ENCODE peak calls at places on chromosomes 4 and X, in nine cellular contexts. One of them, this sample, is unnamed. For H3K4me1, the result is how much of the 10 kb centered on the place peaks cover.

GRCh38 chrX:124413244-124413643 is 66.9 kb downstream of the SH2D1A start:
- DNase-seq in endodermal cell: no peak
- DNase-seq in heart right ventricle: no peak
- DNase-seq in mammary epithelial cell: no peak
- DNase-seq in tibial artery: no peak
- DNase-seq in hepatocyte: no peak
- DNase-seq in H9: no peak
- DNase-seq in PC-3: no peak
- DNase-seq in pancreas: no peak
- DNase-seq in this sample: no peak

GRCh38 chr4:37938208-37938607 is 22.0 kb upstream of the PTTG2 start:
- DNase-seq in hepatocyte: no peak
- DNase-seq in heart right ventricle: no peak
- DNase-seq in pancreas: no peak
- DNase-seq in H9: no peak
- DNase-seq in tibial artery: no peak
- DNase-seq in endodermal cell: no peak
- DNase-seq in mammary epithelial cell: no peak
- DNase-seq in PC-3: no peak
- DNase-seq in this sample: no peak

GRCh38 chr4:4519296-4519898 is 22.5 kb downstream of the STX18 start:
- DNase-seq in endodermal cell: no peak
- DNase-seq in mammary epithelial cell: peak
- DNase-seq in H9: no peak
- DNase-seq in PC-3: peak
- DNase-seq in tibial artery: no peak
- DNase-seq in heart right ventricle: no peak
- DNase-seq in pancreas: no peak
- DNase-seq in hepatocyte: no peak
- DNase-seq in this sample: no peak

GRCh38 chrX:126065901-126066660 is 100.0 kb downstream of the DCAF12L2 start:
- DNase-seq in pancreas: peak
- DNase-seq in mammary epithelial cell: no peak
- DNase-seq in heart right ventricle: no peak
- DNase-seq in PC-3: no peak
- DNase-seq in tibial artery: peak
- DNase-seq in hepatocyte: no peak
- DNase-seq in H9: no peak
- DNase-seq in endodermal cell: no peak
- DNase-seq in this sample: no peak

GRCh38 chr4:113103556-113103955 is 54.1 kb downstream of the ANK2 start:
- DNase-seq in tibial artery: no peak
- DNase-seq in PC-3: peak
- DNase-seq in pancreas: no peak
- DNase-seq in endodermal cell: no peak
- DNase-seq in hepatocyte: no peak
- DNase-seq in mammary epithelial cell: no peak
- DNase-seq in heart right ventricle: no peak
- DNase-seq in H9: no peak
- DNase-seq in this sample: no peak

GRCh38 chr4:145796338-145796737 is 116.4 kb downstream of the C4orf51 start:
- DNase-seq in PC-3: no peak
- DNase-seq in endodermal cell: no peak
- DNase-seq in hepatocyte: no peak
- DNase-seq in H9: no peak
- DNase-seq in heart right ventricle: no peak
- DNase-seq in mammary epithelial cell: no peak
- DNase-seq in pancreas: no peak
- DNase-seq in tibial artery: no peak
- DNase-seq in this sample: no peak

GRCh38 chr4:40909363-40909876 is 159.7 kb downstream of the NSUN7 start:
- DNase-seq in H9: no peak
- DNase-seq in tibial artery: peak
- DNase-seq in heart right ventricle: no peak
- DNase-seq in PC-3: peak
- DNase-seq in mammary epithelial cell: peak
- DNase-seq in pancreas: no peak
- DNase-seq in hepatocyte: peak
- DNase-seq in endodermal cell: no peak
- DNase-seq in this sample: peak

GRCh38 chr4:71211748-71212147 is 127.1 kb upstream of the SLC4A4 start:
- DNase-seq in tibial artery: no peak
- DNase-seq in PC-3: no peak
- DNase-seq in hepatocyte: peak
- DNase-seq in mammary epithelial cell: no peak
- DNase-seq in H9: no peak
- DNase-seq in pancreas: no peak
- DNase-seq in heart right ventricle: no peak
- DNase-seq in endodermal cell: no peak
- DNase-seq in this sample: no peak

GRCh38 chrX:46574337-46574940 is 874 bp downstream of the CHST7 start:
- DNase-seq in endodermal cell: peak
- DNase-seq in H9: peak
- DNase-seq in mammary epithelial cell: peak
- DNase-seq in heart right ventricle: no peak
- DNase-seq in pancreas: peak
- DNase-seq in hepatocyte: no peak
- DNase-seq in PC-3: no peak
- DNase-seq in tibial artery: no peak
- DNase-seq in this sample: peak

GRCh38 chrX:12007881-12008280 is 130.4 kb upstream of the FRMPD4 start:
- DNase-seq in PC-3: peak
- DNase-seq in heart right ventricle: no peak
- DNase-seq in endodermal cell: no peak
- DNase-seq in tibial artery: no peak
- DNase-seq in mammary epithelial cell: peak
- DNase-seq in pancreas: no peak
- DNase-seq in hepatocyte: no peak
- DNase-seq in H9: no peak
- DNase-seq in this sample: peak

GRCh38 chrX:88135735-88136134 is 611.3 kb upstream of the CPXCR1 start:
- DNase-seq in tibial artery: no peak
- DNase-seq in H9: no peak
- DNase-seq in PC-3: peak
- DNase-seq in endodermal cell: no peak
- DNase-seq in heart right ventricle: no peak
- DNase-seq in pancreas: no peak
- DNase-seq in mammary epithelial cell: no peak
- DNase-seq in hepatocyte: peak
- DNase-seq in this sample: no peak

GRCh38 chr4:66688674-66689073 is 856.6 kb downstream of the CENPC start:
- DNase-seq in mammary epithelial cell: peak
- DNase-seq in heart right ventricle: no peak
- DNase-seq in pancreas: no peak
- DNase-seq in hepatocyte: peak
- DNase-seq in PC-3: peak
- DNase-seq in endodermal cell: no peak
- DNase-seq in H9: no peak
- DNase-seq in tibial artery: no peak
- DNase-seq in this sample: peak

GRCh38 chr4:128862608-128863313 is 53.3 kb downstream of the JADE1 start:
- DNase-seq in PC-3: no peak
- DNase-seq in H9: no peak
- DNase-seq in hepatocyte: no peak
- DNase-seq in mammary epithelial cell: no peak
- DNase-seq in endodermal cell: no peak
- DNase-seq in pancreas: no peak
- DNase-seq in heart right ventricle: no peak
- DNase-seq in tibial artery: no peak
- DNase-seq in this sample: no peak

GRCh38 chrX:8037593-8038348 is 110.6 kb upstream of the PNPLA4 start:
- DNase-seq in H9: no peak
- DNase-seq in heart right ventricle: no peak
- DNase-seq in tibial artery: no peak
- DNase-seq in endodermal cell: no peak
- DNase-seq in hepatocyte: no peak
- DNase-seq in mammary epithelial cell: no peak
- DNase-seq in pancreas: no peak
- DNase-seq in PC-3: no peak
- DNase-seq in this sample: no peak

GRCh38 chrX:65707153-65707552 is 39.7 kb downstream of the MSN start:
- DNase-seq in H9: no peak
- DNase-seq in PC-3: no peak
- DNase-seq in hepatocyte: no peak
- DNase-seq in tibial artery: no peak
- DNase-seq in heart right ventricle: no peak
- DNase-seq in endodermal cell: peak
- DNase-seq in mammary epithelial cell: no peak
- DNase-seq in pancreas: no peak
- DNase-seq in this sample: no peak

GRCh38 chrX:65702956-65703355 is 35.5 kb downstream of the MSN start:
- DNase-seq in mammary epithelial cell: no peak
- DNase-seq in tibial artery: no peak
- DNase-seq in hepatocyte: no peak
- DNase-seq in PC-3: no peak
- DNase-seq in endodermal cell: no peak
- DNase-seq in pancreas: no peak
- DNase-seq in heart right ventricle: no peak
- DNase-seq in H9: no peak
- DNase-seq in this sample: no peak

GRCh38 chrX:65706041-65706828 is 38.8 kb downstream of the MSN start:
- DNase-seq in tibial artery: no peak
- DNase-seq in PC-3: peak
- DNase-seq in H9: no peak
- DNase-seq in endodermal cell: peak
- DNase-seq in heart right ventricle: peak
- DNase-seq in mammary epithelial cell: peak
- DNase-seq in pancreas: no peak
- DNase-seq in hepatocyte: no peak
- DNase-seq in this sample: peak

GRCh38 chrX:65705439-65705838 is 38.0 kb downstream of the MSN start:
- DNase-seq in pancreas: no peak
- DNase-seq in PC-3: no peak
- DNase-seq in hepatocyte: no peak
- DNase-seq in endodermal cell: no peak
- DNase-seq in heart right ventricle: no peak
- DNase-seq in tibial artery: no peak
- DNase-seq in mammary epithelial cell: no peak
- DNase-seq in H9: no peak
- DNase-seq in this sample: no peak
- H3K4me1 ChIP-seq in pancreas: under half
- H3K4me1 ChIP-seq in PC-3: under half
- H3K4me1 ChIP-seq in hepatocyte: under half
- H3K4me1 ChIP-seq in endodermal cell: under half
- H3K4me1 ChIP-seq in heart right ventricle: under half
- H3K4me1 ChIP-seq in tibial artery: under half
- H3K4me1 ChIP-seq in mammary epithelial cell: under half
- H3K4me1 ChIP-seq in H9: under half
- H3K4me1 ChIP-seq in this sample: under half

GRCh38 chrX:104565791-104566687 is at the start of gene IL1RAPL2:
- DNase-seq in pancreas: peak
- DNase-seq in H9: peak
- DNase-seq in tibial artery: no peak
- DNase-seq in mammary epithelial cell: peak
- DNase-seq in hepatocyte: peak
- DNase-seq in endodermal cell: peak
- DNase-seq in PC-3: peak
- DNase-seq in heart right ventricle: peak
- DNase-seq in this sample: peak
- TF ChIP-seq CTCF in pancreas: peak
- TF ChIP-seq CTCF in H9: peak
- TF ChIP-seq CTCF in tibial artery: peak
- TF ChIP-seq CTCF in mammary epithelial cell: peak
- TF ChIP-seq CTCF in hepatocyte: peak
- TF ChIP-seq CTCF in endodermal cell: peak
- TF ChIP-seq CTCF in PC-3: peak
- TF ChIP-seq CTCF in heart right ventricle: peak
- TF ChIP-seq CTCF in this sample: peak

GRCh38 chr4:160981083-160981482 is 1182.7 kb downstream of the FSTL5 start:
- DNase-seq in mammary epithelial cell: no peak
- DNase-seq in tibial artery: no peak
- DNase-seq in endodermal cell: no peak
- DNase-seq in heart right ventricle: no peak
- DNase-seq in PC-3: no peak
- DNase-seq in H9: no peak
- DNase-seq in pancreas: no peak
- DNase-seq in hepatocyte: no peak
- DNase-seq in this sample: no peak
- H3K4me1 ChIP-seq in mammary epithelial cell: under half
- H3K4me1 ChIP-seq in tibial artery: under half
- H3K4me1 ChIP-seq in endodermal cell: under half
- H3K4me1 ChIP-seq in heart right ventricle: under half
- H3K4me1 ChIP-seq in PC-3: under half
- H3K4me1 ChIP-seq in H9: under half
- H3K4me1 ChIP-seq in pancreas: under half
- H3K4me1 ChIP-seq in hepatocyte: under half
- H3K4me1 ChIP-seq in this sample: under half

DNA sequence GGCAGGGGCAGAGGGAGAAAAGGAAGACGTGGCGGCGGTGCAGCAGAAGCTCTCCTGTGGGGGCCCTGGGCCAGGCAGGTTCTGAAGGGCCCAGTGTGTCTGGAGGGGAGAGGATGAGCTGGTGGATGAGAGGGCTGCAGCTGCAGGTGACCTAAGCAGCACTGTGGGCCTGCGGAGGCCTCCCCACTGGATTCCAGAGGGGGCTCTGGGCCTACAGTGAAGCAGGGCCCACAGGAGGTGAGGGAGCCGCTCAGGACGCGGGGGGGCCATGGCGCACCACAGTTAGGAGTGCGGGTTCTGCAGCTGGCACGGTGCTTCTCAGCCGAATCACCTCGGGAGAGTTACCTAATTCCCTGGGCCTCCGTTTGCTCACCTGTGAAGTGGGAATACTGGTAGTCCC is 10.5 kb downstream of the ABLIM2 start:
- DNase-seq in PC-3: no peak
- DNase-seq in mammary epithelial cell: no peak
- DNase-seq in endodermal cell: peak
- DNase-seq in tibial artery: no peak
- DNase-seq in H9: no peak
- DNase-seq in hepatocyte: no peak
- DNase-seq in heart right ventricle: no peak
- DNase-seq in pancreas: peak
- DNase-seq in this sample: no peak
- TF ChIP-seq CTCF in PC-3: no peak
- TF ChIP-seq CTCF in mammary epithelial cell: no peak
- TF ChIP-seq CTCF in endodermal cell: no peak
- TF ChIP-seq CTCF in tibial artery: no peak
- TF ChIP-seq CTCF in H9: no peak
- TF ChIP-seq CTCF in hepatocyte: no peak
- TF ChIP-seq CTCF in heart right ventricle: no peak
- TF ChIP-seq CTCF in pancreas: no peak
- TF ChIP-seq CTCF in this sample: no peak